ENCODE peak calls at places on chromosomes 3 and 15, in six cellular contexts. One of them, this sample, is unnamed.

GRCh38 chr15:99279290-99279689 is 28.0 kb downstream of the LRRC28 start:
- DNase-seq in naive thymus-derived CD8-positive, alpha-beta T cell: no peak
- DNase-seq in activated T-cell treated with anti-CD3 and anti-CD28 coated beads, Interleukin-2, amount 50 U/mL, for 1 hour: no peak
- DNase-seq in GM12891: no peak
- DNase-seq in stimulated activated CD4-positive, alpha-beta T cell treated with anti-CD3 and anti-CD28 coated beads, Interleukin-12 subunit alpha, Interleukin-12 subunit beta, amount 100 ng/mL, for 24 hours: no peak
- DNase-seq in activated B cell treated with CpG ODN at 0.5 μM for 24 hours: no peak
- DNase-seq in this sample: no peak

GRCh38 chr3:105539897-105540296 is 173.2 kb downstream of the ALCAM start:
- DNase-seq in activated B cell treated with CpG ODN at 0.5 μM for 24 hours: no peak
- DNase-seq in naive thymus-derived CD8-positive, alpha-beta T cell: no peak
- DNase-seq in GM12891: no peak
- DNase-seq in stimulated activated CD4-positive, alpha-beta T cell treated with anti-CD3 and anti-CD28 coated beads, Interleukin-12 subunit alpha, Interleukin-12 subunit beta, amount 100 ng/mL, for 24 hours: no peak
- DNase-seq in activated T-cell treated with anti-CD3 and anti-CD28 coated beads, Interleukin-2, amount 50 U/mL, for 1 hour: no peak
- DNase-seq in this sample: no peak

GRCh38 chr15:35089556-35089955 is 4.5 kb upstream of the NANOGP8 start:
- DNase-seq in stimulated activated CD4-positive, alpha-beta T cell treated with anti-CD3 and anti-CD28 coated beads, Interleukin-12 subunit alpha, Interleukin-12 subunit beta, amount 100 ng/mL, for 24 hours: no peak
- DNase-seq in activated T-cell treated with anti-CD3 and anti-CD28 coated beads, Interleukin-2, amount 50 U/mL, for 1 hour: no peak
- DNase-seq in naive thymus-derived CD8-positive, alpha-beta T cell: no peak
- DNase-seq in GM12891: no peak
- DNase-seq in activated B cell treated with CpG ODN at 0.5 μM for 24 hours: no peak
- DNase-seq in this sample: no peak

GRCh38 chr3:195115598-195115905 is 155.4 kb downstream of the XXYLT1 start:
- DNase-seq in stimulated activated CD4-positive, alpha-beta T cell treated with anti-CD3 and anti-CD28 coated beads, Interleukin-12 subunit alpha, Interleukin-12 subunit beta, amount 100 ng/mL, for 24 hours: no peak
- DNase-seq in activated B cell treated with CpG ODN at 0.5 μM for 24 hours: no peak
- DNase-seq in activated T-cell treated with anti-CD3 and anti-CD28 coated beads, Interleukin-2, amount 50 U/mL, for 1 hour: no peak
- DNase-seq in naive thymus-derived CD8-positive, alpha-beta T cell: no peak
- DNase-seq in GM12891: no peak
- DNase-seq in this sample: no peak

GRCh38 chr3:29758108-29759020 is 477.5 kb downstream of the RBMS3 start:
- DNase-seq in activated T-cell treated with anti-CD3 and anti-CD28 coated beads, Interleukin-2, amount 50 U/mL, for 1 hour: no peak
- DNase-seq in activated B cell treated with CpG ODN at 0.5 μM for 24 hours: no peak
- DNase-seq in GM12891: no peak
- DNase-seq in naive thymus-derived CD8-positive, alpha-beta T cell: no peak
- DNase-seq in stimulated activated CD4-positive, alpha-beta T cell treated with anti-CD3 and anti-CD28 coated beads, Interleukin-12 subunit alpha, Interleukin-12 subunit beta, amount 100 ng/mL, for 24 hours: no peak
- DNase-seq in this sample: no peak

GRCh38 chr3:116040152-116040551 is 405.1 kb downstream of the LSAMP start:
- DNase-seq in GM12891: no peak
- DNase-seq in activated T-cell treated with anti-CD3 and anti-CD28 coated beads, Interleukin-2, amount 50 U/mL, for 1 hour: no peak
- DNase-seq in stimulated activated CD4-positive, alpha-beta T cell treated with anti-CD3 and anti-CD28 coated beads, Interleukin-12 subunit alpha, Interleukin-12 subunit beta, amount 100 ng/mL, for 24 hours: no peak
- DNase-seq in naive thymus-derived CD8-positive, alpha-beta T cell: no peak
- DNase-seq in activated B cell treated with CpG ODN at 0.5 μM for 24 hours: no peak
- DNase-seq in this sample: no peak

GRCh38 chr3:194138732-194139084 is 2.8 kb downstream of the HES1 start:
- DNase-seq in activated T-cell treated with anti-CD3 and anti-CD28 coated beads, Interleukin-2, amount 50 U/mL, for 1 hour: no peak
- DNase-seq in naive thymus-derived CD8-positive, alpha-beta T cell: no peak
- DNase-seq in GM12891: no peak
- DNase-seq in activated B cell treated with CpG ODN at 0.5 μM for 24 hours: no peak
- DNase-seq in stimulated activated CD4-positive, alpha-beta T cell treated with anti-CD3 and anti-CD28 coated beads, Interleukin-12 subunit alpha, Interleukin-12 subunit beta, amount 100 ng/mL, for 24 hours: no peak
- DNase-seq in this sample: no peak

GRCh38 chr15:67130673-67131601 is 65.5 kb downstream of the SMAD3 start:
- DNase-seq in naive thymus-derived CD8-positive, alpha-beta T cell: no peak
- DNase-seq in activated B cell treated with CpG ODN at 0.5 μM for 24 hours: no peak
- DNase-seq in activated T-cell treated with anti-CD3 and anti-CD28 coated beads, Interleukin-2, amount 50 U/mL, for 1 hour: no peak
- DNase-seq in GM12891: no peak
- DNase-seq in stimulated activated CD4-positive, alpha-beta T cell treated with anti-CD3 and anti-CD28 coated beads, Interleukin-12 subunit alpha, Interleukin-12 subunit beta, amount 100 ng/mL, for 24 hours: no peak
- DNase-seq in this sample: no peak

GRCh38 chr3:24315991-24316390 is 178.7 kb downstream of the THRB start:
- DNase-seq in activated T-cell treated with anti-CD3 and anti-CD28 coated beads, Interleukin-2, amount 50 U/mL, for 1 hour: no peak
- DNase-seq in activated B cell treated with CpG ODN at 0.5 μM for 24 hours: no peak
- DNase-seq in GM12891: no peak
- DNase-seq in naive thymus-derived CD8-positive, alpha-beta T cell: no peak
- DNase-seq in stimulated activated CD4-positive, alpha-beta T cell treated with anti-CD3 and anti-CD28 coated beads, Interleukin-12 subunit alpha, Interleukin-12 subunit beta, amount 100 ng/mL, for 24 hours: no peak
- DNase-seq in this sample: no peak

GRCh38 chr15:51992953-51993352 is 21.4 kb upstream of the LEO1 start:
- DNase-seq in naive thymus-derived CD8-positive, alpha-beta T cell: no peak
- DNase-seq in activated B cell treated with CpG ODN at 0.5 μM for 24 hours: no peak
- DNase-seq in GM12891: no peak
- DNase-seq in activated T-cell treated with anti-CD3 and anti-CD28 coated beads, Interleukin-2, amount 50 U/mL, for 1 hour: no peak
- DNase-seq in stimulated activated CD4-positive, alpha-beta T cell treated with anti-CD3 and anti-CD28 coated beads, Interleukin-12 subunit alpha, Interleukin-12 subunit beta, amount 100 ng/mL, for 24 hours: no peak
- DNase-seq in this sample: no peak

GRCh38 chr3:110352841-110353595 is 718.6 kb upstream of the NECTIN3 start:
- DNase-seq in naive thymus-derived CD8-positive, alpha-beta T cell: no peak
- DNase-seq in activated T-cell treated with anti-CD3 and anti-CD28 coated beads, Interleukin-2, amount 50 U/mL, for 1 hour: no peak
- DNase-seq in activated B cell treated with CpG ODN at 0.5 μM for 24 hours: no peak
- DNase-seq in GM12891: no peak
- DNase-seq in stimulated activated CD4-positive, alpha-beta T cell treated with anti-CD3 and anti-CD28 coated beads, Interleukin-12 subunit alpha, Interleukin-12 subunit beta, amount 100 ng/mL, for 24 hours: no peak
- DNase-seq in this sample: no peak

GRCh38 chr3:15360786-15361493 is 28.6 kb upstream of the SH3BP5 start:
- DNase-seq in stimulated activated CD4-positive, alpha-beta T cell treated with anti-CD3 and anti-CD28 coated beads, Interleukin-12 subunit alpha, Interleukin-12 subunit beta, amount 100 ng/mL, for 24 hours: no peak
- DNase-seq in GM12891: no peak
- DNase-seq in activated T-cell treated with anti-CD3 and anti-CD28 coated beads, Interleukin-2, amount 50 U/mL, for 1 hour: no peak
- DNase-seq in activated B cell treated with CpG ODN at 0.5 μM for 24 hours: no peak
- DNase-seq in naive thymus-derived CD8-positive, alpha-beta T cell: no peak
- DNase-seq in this sample: no peak

GRCh38 chr3:49244589-49245205 is 32.3 kb downstream of the C3orf62 start:
- DNase-seq in activated T-cell treated with anti-CD3 and anti-CD28 coated beads, Interleukin-2, amount 50 U/mL, for 1 hour: no peak
- DNase-seq in activated B cell treated with CpG ODN at 0.5 μM for 24 hours: no peak
- DNase-seq in naive thymus-derived CD8-positive, alpha-beta T cell: no peak
- DNase-seq in stimulated activated CD4-positive, alpha-beta T cell treated with anti-CD3 and anti-CD28 coated beads, Interleukin-12 subunit alpha, Interleukin-12 subunit beta, amount 100 ng/mL, for 24 hours: no peak
- DNase-seq in GM12891: no peak
- DNase-seq in this sample: no peak

GRCh38 chr3:100966049-100966471 is 27.2 kb downstream of the ABI3BP start:
- DNase-seq in GM12891: no peak
- DNase-seq in stimulated activated CD4-positive, alpha-beta T cell treated with anti-CD3 and anti-CD28 coated beads, Interleukin-12 subunit alpha, Interleukin-12 subunit beta, amount 100 ng/mL, for 24 hours: no peak
- DNase-seq in activated T-cell treated with anti-CD3 and anti-CD28 coated beads, Interleukin-2, amount 50 U/mL, for 1 hour: no peak
- DNase-seq in activated B cell treated with CpG ODN at 0.5 μM for 24 hours: no peak
- DNase-seq in naive thymus-derived CD8-positive, alpha-beta T cell: no peak
- DNase-seq in this sample: no peak

GRCh38 chr15:74957301-74958035 is 896 bp upstream of the RPP25 start:
- DNase-seq in stimulated activated CD4-positive, alpha-beta T cell treated with anti-CD3 and anti-CD28 coated beads, Interleukin-12 subunit alpha, Interleukin-12 subunit beta, amount 100 ng/mL, for 24 hours: no peak
- DNase-seq in activated B cell treated with CpG ODN at 0.5 μM for 24 hours: no peak
- DNase-seq in activated T-cell treated with anti-CD3 and anti-CD28 coated beads, Interleukin-2, amount 50 U/mL, for 1 hour: no peak
- DNase-seq in GM12891: no peak
- DNase-seq in naive thymus-derived CD8-positive, alpha-beta T cell: no peak
- DNase-seq in this sample: no peak